ENCODE peak calls at places on chromosomes 7 and 10, in seven cellular contexts. One of them, this sample, is unnamed.

GRCh38 chr10:33600381-33600780 is 265.9 kb upstream of the NRP1 start:
- DNase-seq in trophoblast cell: peak
- DNase-seq in mesenchymal stem cell: peak
- DNase-seq in H9: no peak
- DNase-seq in neuronal stem cell: no peak
- DNase-seq in IMR-90: peak
- DNase-seq in mesendoderm: no peak
- DNase-seq in this sample: no peak

GRCh38 chr10:123651421-123652047 is 14.6 kb upstream of the GPR26 start:
- DNase-seq in neuronal stem cell: no peak
- DNase-seq in mesendoderm: no peak
- DNase-seq in IMR-90: no peak
- DNase-seq in trophoblast cell: no peak
- DNase-seq in mesenchymal stem cell: no peak
- DNase-seq in H9: peak
- DNase-seq in this sample: peak

GRCh38 chr7:87000344-87000743 is 59.1 kb downstream of the ELAPOR2 start:
- DNase-seq in neuronal stem cell: no peak
- DNase-seq in mesenchymal stem cell: peak
- DNase-seq in IMR-90: no peak
- DNase-seq in trophoblast cell: no peak
- DNase-seq in mesendoderm: no peak
- DNase-seq in H9: no peak
- DNase-seq in this sample: no peak

GRCh38 chr10:3807928-3808496 is 23.0 kb upstream of the KLF6 start:
- DNase-seq in mesendoderm: no peak
- DNase-seq in trophoblast cell: no peak
- DNase-seq in mesenchymal stem cell: no peak
- DNase-seq in IMR-90: no peak
- DNase-seq in neuronal stem cell: no peak
- DNase-seq in H9: no peak
- DNase-seq in this sample: no peak

GRCh38 chr7:94154858-94155257 is 150.7 kb upstream of the BET1 start:
- DNase-seq in mesendoderm: peak
- DNase-seq in mesenchymal stem cell: no peak
- DNase-seq in trophoblast cell: no peak
- DNase-seq in H9: no peak
- DNase-seq in neuronal stem cell: no peak
- DNase-seq in IMR-90: peak
- DNase-seq in this sample: no peak

GRCh38 chr10:26627320-26627719 is 70.2 kb upstream of the PDSS1 start:
- DNase-seq in mesendoderm: peak
- DNase-seq in H9: peak
- DNase-seq in mesenchymal stem cell: no peak
- DNase-seq in IMR-90: no peak
- DNase-seq in neuronal stem cell: no peak
- DNase-seq in trophoblast cell: no peak
- DNase-seq in this sample: no peak

GRCh38 chr10:118332948-118333710 is 9.0 kb downstream of the FAM204A start:
- DNase-seq in neuronal stem cell: no peak
- DNase-seq in trophoblast cell: no peak
- DNase-seq in mesendoderm: no peak
- DNase-seq in H9: no peak
- DNase-seq in IMR-90: peak
- DNase-seq in mesenchymal stem cell: peak
- DNase-seq in this sample: no peak

GRCh38 chr7:17405786-17406185 is 107.3 kb downstream of the AHR start:
- DNase-seq in mesenchymal stem cell: peak
- DNase-seq in mesendoderm: no peak
- DNase-seq in neuronal stem cell: no peak
- DNase-seq in IMR-90: peak
- DNase-seq in H9: no peak
- DNase-seq in trophoblast cell: peak
- DNase-seq in this sample: no peak

GRCh38 chr10:118958984-118959916 is 70.3 kb upstream of the NANOS1 start:
- DNase-seq in mesenchymal stem cell: peak
- DNase-seq in neuronal stem cell: no peak
- DNase-seq in IMR-90: peak
- DNase-seq in H9: peak
- DNase-seq in trophoblast cell: peak
- DNase-seq in mesendoderm: peak
- DNase-seq in this sample: peak

GRCh38 chr10:62044569-62044968 is 143.1 kb downstream of the ARID5B start:
- DNase-seq in IMR-90: no peak
- DNase-seq in mesendoderm: no peak
- DNase-seq in H9: no peak
- DNase-seq in neuronal stem cell: no peak
- DNase-seq in trophoblast cell: no peak
- DNase-seq in mesenchymal stem cell: no peak
- DNase-seq in this sample: no peak

GRCh38 chr10:24762161-24762924 is 38.7 kb upstream of the ARHGAP21 start:
- DNase-seq in trophoblast cell: no peak
- DNase-seq in IMR-90: no peak
- DNase-seq in H9: no peak
- DNase-seq in neuronal stem cell: no peak
- DNase-seq in mesendoderm: peak
- DNase-seq in mesenchymal stem cell: peak
- DNase-seq in this sample: no peak

GRCh38 chr10:80277016-80277415 is 12.4 kb downstream of the MAT1A start:
- DNase-seq in mesendoderm: no peak
- DNase-seq in IMR-90: no peak
- DNase-seq in mesenchymal stem cell: no peak
- DNase-seq in trophoblast cell: no peak
- DNase-seq in neuronal stem cell: no peak
- DNase-seq in H9: no peak
- DNase-seq in this sample: no peak

GRCh38 chr10:43249962-43250624 is 16.8 kb downstream of the RASGEF1A start:
- DNase-seq in trophoblast cell: no peak
- DNase-seq in H9: peak
- DNase-seq in IMR-90: no peak
- DNase-seq in mesenchymal stem cell: no peak
- DNase-seq in neuronal stem cell: no peak
- DNase-seq in mesendoderm: peak
- DNase-seq in this sample: no peak

GRCh38 chr10:126422561-126422960 is 34.3 kb upstream of the ADAM12 start:
- DNase-seq in neuronal stem cell: no peak
- DNase-seq in mesenchymal stem cell: no peak
- DNase-seq in H9: no peak
- DNase-seq in mesendoderm: no peak
- DNase-seq in IMR-90: peak
- DNase-seq in trophoblast cell: no peak
- DNase-seq in this sample: no peak

GRCh38 chr7:107661081-107661864 is 645 bp downstream of the SLC26A4 start:
- DNase-seq in IMR-90: peak
- DNase-seq in mesendoderm: peak
- DNase-seq in mesenchymal stem cell: peak
- DNase-seq in neuronal stem cell: peak
- DNase-seq in H9: peak
- DNase-seq in trophoblast cell: peak
- DNase-seq in this sample: no peak

GRCh38 chr7:140621326-140622035 is 19.1 kb downstream of the DENND2A start:
- DNase-seq in mesenchymal stem cell: no peak
- DNase-seq in IMR-90: peak
- DNase-seq in mesendoderm: no peak
- DNase-seq in H9: no peak
- DNase-seq in neuronal stem cell: no peak
- DNase-seq in trophoblast cell: peak
- DNase-seq in this sample: no peak

GRCh38 chr7:38178695-38179344 is 775 bp downstream of the STARD3NL start:
- DNase-seq in mesendoderm: no peak
- DNase-seq in neuronal stem cell: peak
- DNase-seq in mesenchymal stem cell: peak
- DNase-seq in IMR-90: peak
- DNase-seq in trophoblast cell: no peak
- DNase-seq in H9: no peak
- DNase-seq in this sample: no peak

GRCh38 chr10:126459032-126459831 is 71.0 kb upstream of the ADAM12 start:
- DNase-seq in trophoblast cell: no peak
- DNase-seq in mesendoderm: peak
- DNase-seq in neuronal stem cell: no peak
- DNase-seq in H9: no peak
- DNase-seq in mesenchymal stem cell: peak
- DNase-seq in IMR-90: peak
- DNase-seq in this sample: no peak

GRCh38 chr10:112832361-112832878 is 117.6 kb upstream of the TCF7L2 start:
- DNase-seq in neuronal stem cell: no peak
- DNase-seq in mesendoderm: peak
- DNase-seq in IMR-90: peak
- DNase-seq in trophoblast cell: peak
- DNase-seq in mesenchymal stem cell: no peak
- DNase-seq in H9: peak
- DNase-seq in this sample: peak

GRCh38 chr10:101744267-101744666 is 31.6 kb downstream of the FGF8 start:
- DNase-seq in mesendoderm: no peak
- DNase-seq in trophoblast cell: no peak
- DNase-seq in H9: no peak
- DNase-seq in IMR-90: no peak
- DNase-seq in mesenchymal stem cell: no peak
- DNase-seq in neuronal stem cell: no peak
- DNase-seq in this sample: no peak

GRCh38 chr7:26850193-26850651 is 14.2 kb downstream of the SKAP2 start:
- DNase-seq in IMR-90: peak
- DNase-seq in mesenchymal stem cell: no peak
- DNase-seq in mesendoderm: peak
- DNase-seq in H9: no peak
- DNase-seq in trophoblast cell: no peak
- DNase-seq in neuronal stem cell: no peak
- DNase-seq in this sample: no peak

GRCh38 chr10:6543431-6544005 is 36.6 kb downstream of the PRKCQ start:
- DNase-seq in H9: no peak
- DNase-seq in trophoblast cell: no peak
- DNase-seq in neuronal stem cell: no peak
- DNase-seq in mesenchymal stem cell: no peak
- DNase-seq in mesendoderm: no peak
- DNase-seq in IMR-90: no peak
- DNase-seq in this sample: no peak

GRCh38 chr10:101162677-101163076 is 31.6 kb downstream of the TLX1 start:
- DNase-seq in neuronal stem cell: no peak
- DNase-seq in H9: no peak
- DNase-seq in IMR-90: no peak
- DNase-seq in mesenchymal stem cell: no peak
- DNase-seq in trophoblast cell: no peak
- DNase-seq in mesendoderm: no peak
- DNase-seq in this sample: no peak

GRCh38 chr7:20651960-20652544 is 36.6 kb downstream of the ABCB5 start:
- DNase-seq in mesendoderm: no peak
- DNase-seq in H9: no peak
- DNase-seq in IMR-90: no peak
- DNase-seq in neuronal stem cell: no peak
- DNase-seq in trophoblast cell: no peak
- DNase-seq in mesenchymal stem cell: peak
- DNase-seq in this sample: no peak

GRCh38 chr7:82677493-82677892 is 233.9 kb upstream of the CACNA2D1 start:
- DNase-seq in IMR-90: peak
- DNase-seq in trophoblast cell: no peak
- DNase-seq in H9: no peak
- DNase-seq in neuronal stem cell: no peak
- DNase-seq in mesenchymal stem cell: peak
- DNase-seq in mesendoderm: peak
- DNase-seq in this sample: no peak

GRCh38 chr10:63753807-63754206 is 232.6 kb downstream of the REEP3 start:
- DNase-seq in mesendoderm: no peak
- DNase-seq in trophoblast cell: no peak
- DNase-seq in neuronal stem cell: no peak
- DNase-seq in IMR-90: no peak
- DNase-seq in mesenchymal stem cell: no peak
- DNase-seq in H9: no peak
- DNase-seq in this sample: no peak

GRCh38 chr7:4178887-4179286 is 503.2 kb upstream of the FOXK1 start:
- DNase-seq in IMR-90: no peak
- DNase-seq in H9: no peak
- DNase-seq in mesenchymal stem cell: no peak
- DNase-seq in mesendoderm: no peak
- DNase-seq in neuronal stem cell: no peak
- DNase-seq in trophoblast cell: no peak
- DNase-seq in this sample: no peak
- H2AK5ac ChIP-seq in IMR-90: no peak
- H2AK5ac ChIP-seq in H9: no peak
- H2AK5ac ChIP-seq in mesenchymal stem cell: no peak
- H2AK5ac ChIP-seq in mesendoderm: no peak
- H2AK5ac ChIP-seq in neuronal stem cell: no peak
- H2AK5ac ChIP-seq in trophoblast cell: no peak
- H2AK5ac ChIP-seq in this sample: no peak

DNA sequence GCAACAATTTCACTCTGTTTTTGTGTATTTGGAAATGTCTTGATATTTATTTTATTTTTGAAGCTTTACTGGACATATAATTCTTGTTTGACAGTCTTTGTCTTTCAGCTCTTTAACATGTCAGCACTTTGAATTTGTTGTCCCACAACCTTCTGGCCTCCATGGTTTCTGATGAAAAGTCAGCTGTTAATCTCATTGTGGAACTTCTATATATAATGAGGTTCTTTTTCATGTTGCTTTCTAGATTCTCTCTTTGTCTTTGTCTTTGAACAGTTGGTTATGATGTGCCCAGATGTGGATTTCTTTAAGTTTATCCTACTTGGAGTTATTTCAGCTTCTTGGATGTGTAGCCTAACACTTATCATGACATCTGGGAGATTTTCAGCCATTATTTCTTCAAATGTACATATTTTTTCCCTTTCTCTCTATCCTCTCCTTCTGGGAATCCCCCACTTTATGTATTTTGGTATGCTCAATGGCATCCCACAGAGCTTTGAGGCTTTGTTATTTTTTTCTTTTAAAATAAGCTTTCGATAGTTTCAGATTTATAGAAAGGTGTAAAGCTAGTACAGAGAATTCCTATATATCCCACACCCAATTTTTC is 9.5 kb upstream of the LMTK2 start:
- DNase-seq in mesendoderm: no peak
- DNase-seq in H9: no peak
- DNase-seq in IMR-90: no peak
- DNase-seq in trophoblast cell: no peak
- DNase-seq in neuronal stem cell: no peak
- DNase-seq in mesenchymal stem cell: no peak
- DNase-seq in this sample: no peak
- H2BK120ac ChIP-seq in mesendoderm: no peak
- H2BK120ac ChIP-seq in H9: no peak
- H2BK120ac ChIP-seq in IMR-90: no peak
- H2BK120ac ChIP-seq in trophoblast cell: no peak
- H2BK120ac ChIP-seq in neuronal stem cell: no peak
- H2BK120ac ChIP-seq in mesenchymal stem cell: no peak
- H2BK120ac ChIP-seq in this sample: no peak

GRCh38 chr7:41882745-41883527 is 180.0 kb upstream of the INHBA start:
- DNase-seq in trophoblast cell: no peak
- DNase-seq in mesendoderm: no peak
- DNase-seq in neuronal stem cell: no peak
- DNase-seq in mesenchymal stem cell: no peak
- DNase-seq in H9: no peak
- DNase-seq in IMR-90: no peak
- DNase-seq in this sample: no peak
- H2AK5ac ChIP-seq in trophoblast cell: no peak
- H2AK5ac ChIP-seq in mesendoderm: no peak
- H2AK5ac ChIP-seq in neuronal stem cell: no peak
- H2AK5ac ChIP-seq in mesenchymal stem cell: peak
- H2AK5ac ChIP-seq in H9: no peak
- H2AK5ac ChIP-seq in IMR-90: peak
- H2AK5ac ChIP-seq in this sample: no peak

DNA sequence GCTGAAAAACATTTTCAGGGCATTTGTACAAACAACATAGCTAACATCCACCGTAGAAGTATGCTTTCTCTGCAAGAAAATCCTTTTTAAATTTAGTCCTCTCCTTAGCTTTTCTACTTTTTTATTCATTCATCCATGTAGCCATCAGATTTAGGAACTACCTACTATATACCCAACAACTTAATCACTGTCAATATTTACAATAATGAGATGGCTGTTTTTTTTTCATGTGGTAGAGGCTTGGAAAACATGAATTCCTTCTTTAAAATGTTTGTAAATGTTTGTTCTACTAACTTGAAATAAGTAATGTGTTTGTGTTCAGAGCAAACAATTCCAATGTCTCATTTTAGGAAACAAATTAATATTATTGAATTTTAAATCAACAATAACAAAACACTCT is 78.2 kb upstream of the CAV2 start:
- DNase-seq in mesendoderm: no peak
- DNase-seq in trophoblast cell: no peak
- DNase-seq in neuronal stem cell: no peak
- DNase-seq in H9: no peak
- DNase-seq in IMR-90: no peak
- DNase-seq in mesenchymal stem cell: no peak
- DNase-seq in this sample: no peak
- H2BK120ac ChIP-seq in mesendoderm: no peak
- H2BK120ac ChIP-seq in trophoblast cell: no peak
- H2BK120ac ChIP-seq in neuronal stem cell: no peak
- H2BK120ac ChIP-seq in H9: no peak
- H2BK120ac ChIP-seq in IMR-90: no peak
- H2BK120ac ChIP-seq in mesenchymal stem cell: no peak
- H2BK120ac ChIP-seq in this sample: no peak

This sample was measured in H1.